ENCODE peak calls at places on chromosomes 16 and 17, in five cellular contexts. K is LHCN-M2, N is kidney tubule cell, E is frontal cortex, L is AG10803. Y is an unnamed sample.

GRCh38 chr17:17388657-17389496 is 85.7 kb downstream of the NT5M start:
- DNase-seq in K (peak; percentile 52), N (no peak), E (no peak), L (no peak), Y (no peak)

GRCh38 chr16:68416057-68417046 is 32.0 kb downstream of the SMPD3 start:
- DNase-seq in L (no peak), E (no peak), N (peak; percentile 13), K (no peak), Y (peak; percentile 29)

GRCh38 chr16:49494386-49495150 is 121.0 kb downstream of the C16orf78 start:
- DNase-seq in N (no peak), K (no peak), E (no peak), L (no peak), Y (no peak)

GRCh38 chr17:30340957-30341356 is 7.1 kb upstream of the TMIGD1 start:
- DNase-seq in N (no peak), K (no peak), L (no peak), E (no peak), Y (no peak)

GRCh38 chr16:74568961-74569631 is 37.8 kb downstream of the GLG1 start:
- DNase-seq in E (no peak), L (peak; percentile 56), N (peak; percentile 27), K (peak; percentile 15), Y (peak; percentile 63)

GRCh38 chr16:12675852-12676251 is 127.8 kb downstream of the CPPED1 start:
- DNase-seq in L (peak; percentile 53), E (no peak), K (peak; percentile 41), N (peak; percentile 64), Y (no peak)

GRCh38 chr17:2867441-2868424 is 71.5 kb downstream of the RAP1GAP2 start:
- DNase-seq in L (peak; percentile 62), K (peak; percentile 53), N (peak; percentile 82), E (no peak), Y (peak; percentile 58)

GRCh38 chr17:10737168-10737622 is 7.4 kb upstream of the TMEM220 start:
- DNase-seq in N (peak; percentile 65), E (peak; percentile 31), L (peak; percentile 58), K (peak; percentile 54), Y (peak; percentile 66)

GRCh38 chr16:16917201-16917600 is 538.3 kb downstream of the NPIPA7 start:
- DNase-seq in K (no peak), L (no peak), N (no peak), E (no peak), Y (no peak)

GRCh38 chr17:36920032-36921000 is 17.0 kb upstream of the LHX1 start:
- DNase-seq in N (peak; percentile 93), L (no peak), E (no peak), K (peak; percentile 10), Y (peak; percentile 57)

GRCh38 chr17:12566281-12567002 is 99.2 kb upstream of the MYOCD start:
- DNase-seq in K (no peak), N (no peak), L (no peak), E (no peak), Y (no peak)

GRCh38 chr16:3212006-3212405 is 23.0 kb downstream of the ZNF200 start:
- DNase-seq in L (no peak), K (no peak), N (no peak), E (no peak), Y (no peak)

GRCh38 chr17:12983986-12984932 is 33.6 kb downstream of the ELAC2 start:
- DNase-seq in K (peak; percentile 64), L (peak; percentile 94), E (no peak), N (peak; percentile 51), Y (no peak)

GRCh38 chr16:6081320-6081976 is 983.9 kb upstream of the EEF2KMT start:
- DNase-seq in E (no peak), K (no peak), L (no peak), N (peak; percentile 41), Y (peak; percentile 25)

GRCh38 chr16:47461598-47462266 is 601 bp downstream of the PHKB start:
- DNase-seq in E (peak; percentile 11), K (peak; percentile 41), N (peak; percentile 81), L (peak; percentile 50), Y (peak; percentile 78)

GRCh38 chr16:49597796-49598195 is 224.2 kb downstream of the C16orf78 start:
- DNase-seq in N (no peak), L (no peak), E (no peak), K (no peak), Y (no peak)

GRCh38 chr17:67109111-67109510 is 64.8 kb downstream of the CACNG1 start:
- DNase-seq in E (no peak), L (no peak), N (no peak), K (no peak), Y (no peak)

GRCh38 chr17:31673076-31673475 is 186.0 kb downstream of the COPRS start:
- DNase-seq in E (no peak), L (no peak), N (no peak), K (no peak), Y (no peak)

GRCh38 chr16:6682142-6682811 is 650.4 kb upstream of the RBFOX1 start:
- DNase-seq in E (no peak), K (no peak), N (peak; percentile 42), L (no peak), Y (peak; percentile 3)